ENCODE peak calls at places on chromosomes 4 and X, in seven cellular contexts. Z is AG09309; K is substantia nigra; S is AG20443; T is activated CD4-positive, alpha-beta T cell treated with anti-CD3 and anti-CD28 coated beads, Interleukin-2, amount 50 U/mL, for 1 hour; R is lower leg skin; V is endothelial cell. C is an unnamed sample.

GRCh38 chr4:186726440-186727148 is 2.9 kb upstream of the FAT1 start:
- DNase-seq in Z (no peak), K (no peak), S (peak), T (no peak), R (peak), V (peak), C (no peak)

GRCh38 chr4:73862357-73862756 is 6.8 kb upstream of the CXCL1 start:
- DNase-seq in Z (no peak), K (no peak), S (no peak), T (no peak), R (no peak), V (no peak), C (no peak)

GRCh38 chr4:24578364-24578763 is 6.0 kb downstream of the DHX15 start:
- DNase-seq in Z (no peak), K (no peak), S (no peak), T (no peak), R (no peak), V (no peak), C (no peak)

GRCh38 chr4:158710814-158711213 is 12.4 kb downstream of the PPID start:
- DNase-seq in Z (no peak), K (no peak), S (peak), T (no peak), R (no peak), V (no peak), C (no peak)

GRCh38 chr4:120304801-120305200 is 238.2 kb upstream of the MAD2L1 start:
- DNase-seq in Z (no peak), K (no peak), S (peak), T (no peak), R (no peak), V (no peak), C (no peak)

GRCh38 chr4:14952352-14952751 is 49.9 kb upstream of the CPEB2 start:
- DNase-seq in Z (no peak), K (no peak), S (no peak), T (no peak), R (no peak), V (no peak), C (no peak)

GRCh38 chr4:91256043-91256442 is 1047.7 kb upstream of the GRID2 start:
- DNase-seq in Z (no peak), K (no peak), S (no peak), T (no peak), R (no peak), V (no peak), C (no peak)

GRCh38 chr4:100288167-100288566 is 97.9 kb upstream of the DDIT4L start:
- DNase-seq in Z (no peak), K (no peak), S (no peak), T (no peak), R (no peak), V (no peak), C (peak)

GRCh38 chr4:150366487-150366999 is 215.4 kb upstream of the MAB21L2 start:
- DNase-seq in Z (no peak), K (no peak), S (no peak), T (no peak), R (no peak), V (no peak), C (no peak)

GRCh38 chr4:168765726-168766125 is 244.3 kb downstream of the CBR4 start:
- DNase-seq in Z (peak), K (no peak), S (peak), T (no peak), R (no peak), V (no peak), C (no peak)

GRCh38 chrX:109940411-109940810 is 62.5 kb upstream of the TMEM164 start:
- DNase-seq in Z (no peak), K (no peak), S (no peak), T (no peak), R (no peak), V (no peak), C (no peak)

GRCh38 chr4:83214079-83214478 is 70.5 kb downstream of the COQ2 start:
- DNase-seq in Z (no peak), K (no peak), S (no peak), T (no peak), R (no peak), V (no peak), C (no peak)

GRCh38 chrX:2490634-2491033 is 10.1 kb downstream of the DHRSX start:
- DNase-seq in Z (no peak), K (no peak), S (no peak), T (no peak), R (no peak), V (no peak), C (no peak)